ENCODE peak calls at places on chromosome 10, in four cellular contexts. I is HepG2, P is A549, C is K562. K is an unnamed sample.

GRCh38 chr10:44388641-44389040 is 3.7 kb upstream of the CXCL12 start:
- DNase-seq in I (no peak), P (no peak), C (no peak), K (no peak)

GRCh38 chr10:3396116-3396515 is 223.5 kb upstream of the PITRM1 start:
- DNase-seq in I (no peak), P (no peak), C (no peak), K (no peak)

GRCh38 chr10:36437367-36437766 is 688.0 kb upstream of the ANKRD30A start:
- DNase-seq in I (no peak), P (no peak), C (no peak), K (no peak)

GRCh38 chr10:10923029-10923668 is 94.5 kb upstream of the CELF2 start:
- DNase-seq in I (no peak), P (no peak), C (no peak), K (no peak)

GRCh38 chr10:29730461-29730860 is 95.7 kb upstream of the SVIL start:
- DNase-seq in I (no peak), P (no peak), C (no peak), K (no peak)

GRCh38 chr10:33332183-33333031 is 2.1 kb downstream of the NRP1 start:
- DNase-seq in I (no peak), P (peak), C (no peak), K (no peak)

GRCh38 chr10:122013311-122013780 is 24.4 kb downstream of the TACC2 start:
- DNase-seq in I (peak), P (no peak), C (no peak), K (no peak)

GRCh38 chr10:108230478-108231170 is 1066.1 kb upstream of the SORCS1 start:
- DNase-seq in I (no peak), P (no peak), C (no peak), K (no peak)

GRCh38 chr10:122703483-122704448 is 4.1 kb upstream of the C10orf120 start:
- DNase-seq in I (peak), P (peak), C (peak), K (no peak)

GRCh38 chr10:43679509-43679908 is 30.8 kb upstream of the ZNF32 start:
- DNase-seq in I (no peak), P (no peak), C (no peak), K (no peak)

DNA sequence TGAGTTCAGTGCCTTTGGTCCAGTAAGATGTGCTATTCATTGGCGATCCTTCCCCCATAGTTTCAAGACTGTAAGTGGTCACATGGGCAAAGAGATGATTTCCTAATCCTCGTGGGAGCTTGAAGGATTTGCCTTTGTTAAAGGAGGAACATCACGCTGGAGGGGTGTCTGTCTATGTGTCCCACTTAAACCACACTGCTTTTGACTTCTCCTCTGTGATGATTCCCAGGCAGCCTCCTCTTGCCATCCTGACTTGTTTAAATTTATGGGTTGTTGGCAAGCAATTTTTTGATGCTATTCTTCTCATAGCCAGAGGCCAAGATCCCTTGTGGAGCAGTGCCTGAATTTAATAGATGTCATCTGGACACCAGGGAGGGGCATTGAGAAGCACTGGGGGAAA is 154.0 kb downstream of the TCF7L2 start:
- DNase-seq in I (no peak), P (no peak), C (no peak), K (no peak)
- TF ChIP-seq POLR2AphosphoS2 in I (no peak), P (no peak), C (no peak), K (no peak)

DNA sequence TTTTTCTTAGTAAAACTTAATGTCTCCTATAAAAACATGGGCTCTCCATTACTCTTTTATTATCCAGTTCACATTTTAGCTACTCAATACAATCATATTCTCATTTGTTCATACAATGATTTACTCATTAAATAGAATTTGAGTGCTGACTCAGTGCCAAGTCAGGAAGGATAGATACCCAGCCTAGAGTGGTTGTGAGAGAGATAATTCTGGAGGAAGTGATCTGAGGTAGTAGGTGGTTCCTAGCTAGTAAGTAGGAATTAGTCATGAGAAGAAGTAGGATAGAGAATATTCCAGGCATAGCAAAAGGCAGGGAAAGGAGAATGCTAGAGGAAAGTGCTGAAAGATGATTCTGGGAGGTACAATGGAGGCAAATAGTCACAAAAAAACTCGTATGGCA is 133.5 kb upstream of the MBL2 start:
- DNase-seq in I (no peak), P (no peak), C (no peak), K (no peak)
- TF ChIP-seq POLR2AphosphoS2 in I (no peak), P (no peak), C (no peak), K (no peak)

DNA sequence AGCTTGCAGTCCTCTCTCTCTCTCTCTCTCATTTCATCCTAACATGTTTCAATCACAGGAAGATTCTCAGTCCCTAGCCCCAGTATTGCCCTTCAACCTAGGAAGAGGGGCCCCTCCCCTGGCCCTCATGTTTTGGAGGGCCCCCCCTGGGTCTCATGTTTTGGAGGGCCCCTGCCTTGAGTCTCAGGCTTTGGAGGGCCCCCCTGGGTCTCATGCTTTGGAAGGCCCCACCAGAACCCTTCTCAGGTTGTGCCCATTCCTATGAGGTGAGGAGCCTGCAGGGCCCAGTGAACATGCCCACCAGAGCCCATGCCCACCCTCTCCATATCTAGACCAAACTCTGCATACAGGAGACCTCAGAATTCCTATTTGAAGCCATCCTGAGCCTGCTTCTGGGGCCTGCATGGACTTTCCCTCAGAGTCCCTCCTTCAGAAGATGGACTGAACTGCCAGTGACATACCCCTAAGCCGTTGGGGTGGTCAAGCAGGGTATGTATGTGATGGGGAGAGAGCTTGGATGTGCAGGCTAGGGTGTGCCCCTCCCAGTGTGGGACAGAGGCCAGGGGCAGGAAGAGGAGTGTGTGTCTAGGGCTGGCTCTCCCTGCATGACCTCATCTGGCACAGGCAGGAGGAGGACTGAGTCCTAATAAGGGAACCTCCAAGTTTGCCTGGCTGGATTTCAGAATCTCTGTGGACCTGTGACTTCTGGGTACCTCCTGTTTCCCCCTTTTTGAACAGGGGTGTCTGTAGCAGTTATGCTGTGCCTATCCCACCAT is 8.1 kb upstream of the VDAC2 start:
- DNase-seq in I (peak), P (peak), C (no peak), K (no peak)
- TF ChIP-seq POLR2AphosphoS2 in I (no peak), P (no peak), C (no peak), K (no peak)

GRCh38 chr10:69492746-69493462 is 41.6 kb downstream of the TSPAN15 start:
- DNase-seq in I (no peak), P (no peak), C (no peak), K (no peak)

GRCh38 chr10:69491611-69492010 is 40.3 kb downstream of the TSPAN15 start:
- DNase-seq in I (no peak), P (no peak), C (no peak), K (no peak)

GRCh38 chr10:69492091-69492745 is 41.0 kb downstream of the TSPAN15 start:
- DNase-seq in I (no peak), P (no peak), C (no peak), K (no peak)

GRCh38 chr10:69489506-69490090 is 38.3 kb downstream of the TSPAN15 start:
- DNase-seq in I (no peak), P (no peak), C (no peak), K (no peak)

GRCh38 chr10:69490876-69491275 is 39.6 kb downstream of the TSPAN15 start:
- DNase-seq in I (no peak), P (no peak), C (no peak), K (no peak)
- TF ChIP-seq POLR2AphosphoS2 in I (no peak), P (no peak), C (no peak), K (no peak)

DNA sequence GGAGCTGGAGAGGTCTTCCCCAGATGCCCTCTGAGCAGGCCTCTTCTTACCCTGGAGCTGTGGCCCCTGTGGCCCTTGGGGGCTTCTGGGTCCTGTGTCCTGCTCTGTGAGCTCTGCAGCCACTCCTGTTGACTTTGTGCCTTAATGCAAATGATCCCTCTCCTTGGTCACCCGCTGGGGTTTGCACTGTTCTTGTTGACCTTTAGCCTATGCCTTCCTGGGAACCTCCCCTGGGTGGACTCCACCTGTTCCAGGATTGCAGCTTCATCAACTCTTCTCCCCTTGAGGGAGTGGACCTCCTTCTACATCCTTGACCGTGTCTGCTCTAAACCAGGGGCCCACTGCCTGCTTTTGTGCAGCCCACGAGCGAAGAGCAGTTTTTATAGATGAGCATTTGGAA is 58.6 kb upstream of the CTBP2 start:
- DNase-seq in I (no peak), P (no peak), C (no peak), K (no peak)
- TF ChIP-seq POLR2AphosphoS2 in I (no peak), P (no peak), C (no peak), K (no peak)

GRCh38 chr10:4526426-4526825 is 299.6 kb upstream of the AKR1E2 start:
- DNase-seq in I (no peak), P (no peak), C (no peak), K (no peak)

GRCh38 chr10:4529266-4529665 is 296.7 kb upstream of the AKR1E2 start:
- DNase-seq in I (no peak), P (no peak), C (no peak), K (no peak)

GRCh38 chr10:4522296-4523000 is 303.6 kb upstream of the AKR1E2 start:
- DNase-seq in I (no peak), P (no peak), C (no peak), K (peak)

GRCh38 chr10:4525095-4525494 is 300.9 kb upstream of the AKR1E2 start:
- DNase-seq in I (no peak), P (no peak), C (no peak), K (no peak)

GRCh38 chr10:4527281-4527960 is 298.6 kb upstream of the AKR1E2 start:
- DNase-seq in I (no peak), P (no peak), C (no peak), K (no peak)
- TF ChIP-seq POLR2AphosphoS2 in I (no peak), P (no peak), C (no peak), K (no peak)

GRCh38 chr10:132508497-132509443 is 28.8 kb upstream of the INPP5A start:
- DNase-seq in I (no peak), P (peak), C (no peak), K (no peak)

GRCh38 chr10:132510174-132510611 is 27.4 kb upstream of the INPP5A start:
- DNase-seq in I (no peak), P (no peak), C (no peak), K (no peak)

GRCh38 chr10:132511092-132511491 is 26.5 kb upstream of the INPP5A start:
- DNase-seq in I (no peak), P (no peak), C (no peak), K (peak)

GRCh38 chr10:132507956-132508490 is 29.6 kb upstream of the INPP5A start:
- DNase-seq in I (no peak), P (no peak), C (no peak), K (no peak)

DNA sequence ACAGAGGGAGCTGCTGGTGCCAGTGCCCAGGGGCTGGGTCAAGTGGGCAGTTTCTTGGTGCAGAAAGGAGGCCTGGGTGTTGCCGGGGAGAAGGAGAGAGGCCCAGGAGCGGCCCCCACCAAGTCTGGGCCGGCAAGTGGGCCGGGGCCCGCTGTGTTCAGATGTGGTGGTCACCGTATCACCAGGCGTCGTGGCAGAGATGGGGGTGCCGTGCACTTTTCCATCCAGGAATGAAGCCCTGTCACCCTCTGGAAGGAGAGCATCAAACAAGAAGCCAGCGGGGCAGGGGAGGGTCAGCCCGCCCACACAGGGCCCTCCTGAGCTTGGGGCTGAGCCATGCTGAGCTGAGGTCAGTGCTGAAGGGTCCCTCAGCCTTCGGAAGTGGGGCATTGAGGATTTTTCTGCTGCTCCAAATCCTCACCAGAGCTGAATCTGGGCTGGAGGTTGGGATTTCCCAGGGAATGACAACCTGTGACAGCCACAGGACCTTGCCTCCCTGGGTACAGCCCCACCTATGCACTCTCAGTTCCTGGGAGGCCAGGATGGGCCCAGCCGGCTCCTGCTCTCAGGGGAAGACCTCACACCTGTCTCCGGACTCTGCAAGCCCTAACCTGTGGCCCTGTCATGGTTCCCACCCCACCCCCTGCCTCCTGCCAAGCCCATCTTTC is 27.9 kb upstream of the INPP5A start:
- DNase-seq in I (no peak), P (no peak), C (no peak), K (no peak)
- TF ChIP-seq POLR2AphosphoS2 in I (no peak), P (no peak), C (no peak), K (no peak)